ENCODE peak calls at places on chromosomes 13 and 19, in nine cellular contexts. One of them, this sample, is unnamed. For H3K9me3, the result is how much of the 10 kb centered on the place peaks cover.

GRCh38 chr19:3576696-3577443 is 4.1 kb downstream of the HMG20B start:
- DNase-seq in psoas muscle: peak
- DNase-seq in aorta: peak
- DNase-seq in naive thymus-derived CD4-positive, alpha-beta T cell: no peak
- DNase-seq in ovary: peak
- DNase-seq in heart right ventricle: peak
- DNase-seq in left ventricle myocardium inferior: peak
- DNase-seq in DND-41: no peak
- DNase-seq in gastrocnemius medialis: no peak
- DNase-seq in this sample: peak

GRCh38 chr19:46736544-46737274 is 9.1 kb upstream of the FKRP start:
- DNase-seq in psoas muscle: no peak
- DNase-seq in aorta: peak
- DNase-seq in naive thymus-derived CD4-positive, alpha-beta T cell: no peak
- DNase-seq in ovary: peak
- DNase-seq in heart right ventricle: peak
- DNase-seq in left ventricle myocardium inferior: peak
- DNase-seq in DND-41: no peak
- DNase-seq in gastrocnemius medialis: no peak
- DNase-seq in this sample: no peak

GRCh38 chr13:51557875-51558604 is 26.2 kb upstream of the WDFY2 start:
- DNase-seq in psoas muscle: no peak
- DNase-seq in aorta: no peak
- DNase-seq in naive thymus-derived CD4-positive, alpha-beta T cell: no peak
- DNase-seq in ovary: no peak
- DNase-seq in heart right ventricle: no peak
- DNase-seq in left ventricle myocardium inferior: no peak
- DNase-seq in DND-41: no peak
- DNase-seq in gastrocnemius medialis: no peak
- DNase-seq in this sample: no peak

GRCh38 chr19:31119951-31120690 is 229.1 kb downstream of the TSHZ3 start:
- DNase-seq in psoas muscle: no peak
- DNase-seq in aorta: no peak
- DNase-seq in naive thymus-derived CD4-positive, alpha-beta T cell: no peak
- DNase-seq in ovary: no peak
- DNase-seq in heart right ventricle: no peak
- DNase-seq in left ventricle myocardium inferior: no peak
- DNase-seq in DND-41: no peak
- DNase-seq in gastrocnemius medialis: no peak
- DNase-seq in this sample: no peak

GRCh38 chr13:27979765-27980279 is 8.7 kb downstream of the URAD start:
- DNase-seq in psoas muscle: no peak
- DNase-seq in aorta: no peak
- DNase-seq in naive thymus-derived CD4-positive, alpha-beta T cell: no peak
- DNase-seq in ovary: no peak
- DNase-seq in heart right ventricle: no peak
- DNase-seq in left ventricle myocardium inferior: no peak
- DNase-seq in DND-41: no peak
- DNase-seq in gastrocnemius medialis: no peak
- DNase-seq in this sample: peak

GRCh38 chr19:1684573-1684912 is 32.1 kb upstream of the TCF3 start:
- DNase-seq in psoas muscle: no peak
- DNase-seq in aorta: no peak
- DNase-seq in naive thymus-derived CD4-positive, alpha-beta T cell: no peak
- DNase-seq in ovary: no peak
- DNase-seq in heart right ventricle: no peak
- DNase-seq in left ventricle myocardium inferior: no peak
- DNase-seq in DND-41: no peak
- DNase-seq in gastrocnemius medialis: no peak
- DNase-seq in this sample: no peak

GRCh38 chr19:328025-328505 is 16.5 kb downstream of the MIER2 start:
- DNase-seq in psoas muscle: no peak
- DNase-seq in aorta: no peak
- DNase-seq in naive thymus-derived CD4-positive, alpha-beta T cell: no peak
- DNase-seq in ovary: no peak
- DNase-seq in heart right ventricle: no peak
- DNase-seq in left ventricle myocardium inferior: no peak
- DNase-seq in DND-41: no peak
- DNase-seq in gastrocnemius medialis: no peak
- DNase-seq in this sample: no peak

GRCh38 chr19:776549-776948 is 20.7 kb upstream of the PTBP1 start:
- DNase-seq in psoas muscle: no peak
- DNase-seq in aorta: no peak
- DNase-seq in naive thymus-derived CD4-positive, alpha-beta T cell: no peak
- DNase-seq in ovary: no peak
- DNase-seq in heart right ventricle: no peak
- DNase-seq in left ventricle myocardium inferior: no peak
- DNase-seq in DND-41: no peak
- DNase-seq in gastrocnemius medialis: no peak
- DNase-seq in this sample: no peak

GRCh38 chr19:49782515-49782914 is 15.7 kb downstream of the AP2A1 start:
- DNase-seq in psoas muscle: no peak
- DNase-seq in aorta: no peak
- DNase-seq in naive thymus-derived CD4-positive, alpha-beta T cell: no peak
- DNase-seq in ovary: no peak
- DNase-seq in heart right ventricle: no peak
- DNase-seq in left ventricle myocardium inferior: no peak
- DNase-seq in DND-41: no peak
- DNase-seq in gastrocnemius medialis: no peak
- DNase-seq in this sample: no peak

GRCh38 chr19:54532528-54532927 is 29.9 kb downstream of the LAIR2 start:
- DNase-seq in psoas muscle: no peak
- DNase-seq in aorta: no peak
- DNase-seq in naive thymus-derived CD4-positive, alpha-beta T cell: no peak
- DNase-seq in ovary: no peak
- DNase-seq in heart right ventricle: no peak
- DNase-seq in left ventricle myocardium inferior: no peak
- DNase-seq in DND-41: no peak
- DNase-seq in gastrocnemius medialis: no peak
- DNase-seq in this sample: no peak
- H3K9me3 ChIP-seq in psoas muscle: under half
- H3K9me3 ChIP-seq in aorta: under half
- H3K9me3 ChIP-seq in naive thymus-derived CD4-positive, alpha-beta T cell: under half
- H3K9me3 ChIP-seq in ovary: under half
- H3K9me3 ChIP-seq in heart right ventricle: under half
- H3K9me3 ChIP-seq in left ventricle myocardium inferior: under half
- H3K9me3 ChIP-seq in DND-41: under half
- H3K9me3 ChIP-seq in gastrocnemius medialis: under half
- H3K9me3 ChIP-seq in this sample: under half

DNA sequence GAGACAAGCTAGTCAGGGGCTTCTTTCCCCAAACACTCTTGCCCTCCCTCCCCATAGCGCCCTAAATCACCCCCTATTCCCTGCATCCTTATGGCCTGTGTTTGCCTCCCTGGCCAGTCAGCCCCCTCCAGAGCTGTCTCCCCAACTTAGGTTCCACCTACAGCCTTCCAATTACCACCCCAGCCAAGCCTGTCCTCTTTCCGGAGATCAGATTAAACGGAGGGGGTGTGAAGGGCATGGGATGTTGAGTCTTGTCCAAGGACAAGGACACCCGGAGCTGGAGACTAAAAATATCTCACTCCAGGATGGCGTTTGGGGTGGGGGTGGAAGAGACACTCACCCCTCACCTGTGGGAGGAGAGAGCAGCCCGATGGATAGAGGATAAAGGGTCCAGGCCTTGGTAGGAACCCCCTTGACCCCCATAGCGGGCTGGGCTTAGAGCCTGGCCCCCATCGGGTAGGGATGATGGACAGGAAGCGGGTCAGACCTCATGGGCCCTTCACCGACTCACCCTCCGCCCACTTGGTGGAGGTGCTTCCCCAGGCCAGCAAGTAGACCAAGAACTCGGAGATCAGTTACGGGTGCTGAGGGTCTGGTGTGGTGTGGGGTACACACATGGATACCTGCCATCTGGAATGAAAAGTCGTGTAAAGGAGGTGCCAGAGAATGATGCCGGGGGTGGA is 6.0 kb downstream of the ZNF865 start:
- DNase-seq in psoas muscle: no peak
- DNase-seq in aorta: no peak
- DNase-seq in naive thymus-derived CD4-positive, alpha-beta T cell: no peak
- DNase-seq in ovary: no peak
- DNase-seq in heart right ventricle: peak
- DNase-seq in left ventricle myocardium inferior: no peak
- DNase-seq in DND-41: no peak
- DNase-seq in gastrocnemius medialis: peak
- DNase-seq in this sample: no peak
- H3K4me3 ChIP-seq in psoas muscle: peak
- H3K4me3 ChIP-seq in aorta: no peak
- H3K4me3 ChIP-seq in naive thymus-derived CD4-positive, alpha-beta T cell: no peak
- H3K4me3 ChIP-seq in ovary: no peak
- H3K4me3 ChIP-seq in heart right ventricle: no peak
- H3K4me3 ChIP-seq in left ventricle myocardium inferior: peak
- H3K4me3 ChIP-seq in DND-41: no peak
- H3K4me3 ChIP-seq in gastrocnemius medialis: peak
- H3K4me3 ChIP-seq in this sample: no peak

DNA sequence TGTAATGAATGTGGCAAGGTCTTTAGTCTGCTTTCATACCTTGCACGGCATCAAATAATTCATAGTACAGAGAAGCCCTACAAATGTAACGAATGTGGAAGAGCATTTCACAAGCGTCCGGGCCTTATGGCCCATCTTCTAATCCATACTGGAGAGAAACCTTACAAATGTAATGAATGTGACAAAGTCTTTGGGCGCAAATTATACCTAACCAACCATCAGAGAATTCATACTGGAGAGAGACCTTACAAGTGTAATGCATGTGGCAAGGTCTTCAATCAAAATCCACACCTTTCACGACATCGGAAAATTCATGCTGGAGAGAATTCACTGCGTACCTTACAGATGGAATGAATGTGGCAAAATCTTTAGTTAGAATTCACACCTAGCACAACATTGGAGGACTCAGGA is 3.3 kb upstream of the ZNF880 start:
- DNase-seq in psoas muscle: no peak
- DNase-seq in aorta: no peak
- DNase-seq in naive thymus-derived CD4-positive, alpha-beta T cell: no peak
- DNase-seq in ovary: no peak
- DNase-seq in heart right ventricle: no peak
- DNase-seq in left ventricle myocardium inferior: no peak
- DNase-seq in DND-41: no peak
- DNase-seq in gastrocnemius medialis: no peak
- DNase-seq in this sample: no peak
- H3K9me3 ChIP-seq in psoas muscle: half or more
- H3K9me3 ChIP-seq in aorta: under half
- H3K9me3 ChIP-seq in naive thymus-derived CD4-positive, alpha-beta T cell: under half
- H3K9me3 ChIP-seq in ovary: under half
- H3K9me3 ChIP-seq in heart right ventricle: under half
- H3K9me3 ChIP-seq in left ventricle myocardium inferior: half or more
- H3K9me3 ChIP-seq in DND-41: under half
- H3K9me3 ChIP-seq in gastrocnemius medialis: under half
- H3K9me3 ChIP-seq in this sample: half or more

GRCh38 chr13:98219685-98220084 is 42.6 kb upstream of the RNF113B start:
- DNase-seq in psoas muscle: no peak
- DNase-seq in aorta: no peak
- DNase-seq in naive thymus-derived CD4-positive, alpha-beta T cell: no peak
- DNase-seq in ovary: no peak
- DNase-seq in heart right ventricle: no peak
- DNase-seq in left ventricle myocardium inferior: no peak
- DNase-seq in DND-41: no peak
- DNase-seq in gastrocnemius medialis: no peak
- DNase-seq in this sample: no peak
- H3K4me3 ChIP-seq in psoas muscle: no peak
- H3K4me3 ChIP-seq in aorta: no peak
- H3K4me3 ChIP-seq in naive thymus-derived CD4-positive, alpha-beta T cell: no peak
- H3K4me3 ChIP-seq in ovary: no peak
- H3K4me3 ChIP-seq in heart right ventricle: no peak
- H3K4me3 ChIP-seq in left ventricle myocardium inferior: no peak
- H3K4me3 ChIP-seq in DND-41: no peak
- H3K4me3 ChIP-seq in gastrocnemius medialis: no peak
- H3K4me3 ChIP-seq in this sample: no peak

DNA sequence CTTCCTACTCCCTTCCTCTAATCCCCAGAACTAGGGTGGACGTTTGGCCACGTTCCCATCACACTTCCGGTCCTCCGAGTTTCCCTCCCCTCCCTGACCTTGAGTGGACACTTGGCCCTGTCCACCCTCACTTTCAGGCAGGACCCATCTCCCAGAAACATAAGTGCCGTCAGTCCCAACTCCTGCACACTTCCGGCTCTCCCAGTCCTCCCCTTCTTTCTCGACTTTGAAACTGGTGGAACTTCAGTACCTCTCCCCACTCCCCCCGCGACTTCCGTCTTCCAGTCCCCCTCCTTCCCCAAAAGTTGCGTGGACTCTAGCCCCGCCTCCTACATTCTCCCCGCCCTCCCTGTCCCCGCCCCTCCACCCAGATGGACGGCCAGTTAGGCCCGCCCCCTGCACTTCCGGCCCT is 278 bp upstream of the ZNF274 start:
- DNase-seq in psoas muscle: no peak
- DNase-seq in aorta: no peak
- DNase-seq in naive thymus-derived CD4-positive, alpha-beta T cell: peak
- DNase-seq in ovary: no peak
- DNase-seq in heart right ventricle: no peak
- DNase-seq in left ventricle myocardium inferior: no peak
- DNase-seq in DND-41: peak
- DNase-seq in gastrocnemius medialis: no peak
- DNase-seq in this sample: no peak
- H3K9me3 ChIP-seq in psoas muscle: half or more
- H3K9me3 ChIP-seq in aorta: under half
- H3K9me3 ChIP-seq in naive thymus-derived CD4-positive, alpha-beta T cell: under half
- H3K9me3 ChIP-seq in ovary: half or more
- H3K9me3 ChIP-seq in heart right ventricle: half or more
- H3K9me3 ChIP-seq in left ventricle myocardium inferior: half or more
- H3K9me3 ChIP-seq in DND-41: under half
- H3K9me3 ChIP-seq in gastrocnemius medialis: half or more
- H3K9me3 ChIP-seq in this sample: half or more

GRCh38 chr19:15111758-15112157 is 4.6 kb downstream of the SYDE1 start:
- DNase-seq in psoas muscle: no peak
- DNase-seq in aorta: no peak
- DNase-seq in naive thymus-derived CD4-positive, alpha-beta T cell: no peak
- DNase-seq in ovary: no peak
- DNase-seq in heart right ventricle: no peak
- DNase-seq in left ventricle myocardium inferior: no peak
- DNase-seq in DND-41: no peak
- DNase-seq in gastrocnemius medialis: no peak
- DNase-seq in this sample: no peak

GRCh38 chr19:15110418-15110815 is 3.2 kb downstream of the SYDE1 start:
- DNase-seq in psoas muscle: no peak
- DNase-seq in aorta: peak
- DNase-seq in naive thymus-derived CD4-positive, alpha-beta T cell: no peak
- DNase-seq in ovary: no peak
- DNase-seq in heart right ventricle: no peak
- DNase-seq in left ventricle myocardium inferior: no peak
- DNase-seq in DND-41: no peak
- DNase-seq in gastrocnemius medialis: no peak
- DNase-seq in this sample: no peak

GRCh38 chr19:15114153-15114540 is 6.9 kb downstream of the SYDE1 start:
- DNase-seq in psoas muscle: no peak
- DNase-seq in aorta: peak
- DNase-seq in naive thymus-derived CD4-positive, alpha-beta T cell: no peak
- DNase-seq in ovary: no peak
- DNase-seq in heart right ventricle: no peak
- DNase-seq in left ventricle myocardium inferior: no peak
- DNase-seq in DND-41: no peak
- DNase-seq in gastrocnemius medialis: no peak
- DNase-seq in this sample: no peak

GRCh38 chr19:15113245-15114152 is 6.3 kb downstream of the SYDE1 start:
- DNase-seq in psoas muscle: peak
- DNase-seq in aorta: peak
- DNase-seq in naive thymus-derived CD4-positive, alpha-beta T cell: no peak
- DNase-seq in ovary: no peak
- DNase-seq in heart right ventricle: no peak
- DNase-seq in left ventricle myocardium inferior: no peak
- DNase-seq in DND-41: no peak
- DNase-seq in gastrocnemius medialis: no peak
- DNase-seq in this sample: no peak

GRCh38 chr19:15112385-15112784 is 5.2 kb downstream of the SYDE1 start:
- DNase-seq in psoas muscle: no peak
- DNase-seq in aorta: peak
- DNase-seq in naive thymus-derived CD4-positive, alpha-beta T cell: no peak
- DNase-seq in ovary: no peak
- DNase-seq in heart right ventricle: no peak
- DNase-seq in left ventricle myocardium inferior: no peak
- DNase-seq in DND-41: no peak
- DNase-seq in gastrocnemius medialis: no peak
- DNase-seq in this sample: no peak
- H3K4me3 ChIP-seq in psoas muscle: no peak
- H3K4me3 ChIP-seq in aorta: no peak
- H3K4me3 ChIP-seq in naive thymus-derived CD4-positive, alpha-beta T cell: no peak
- H3K4me3 ChIP-seq in ovary: no peak
- H3K4me3 ChIP-seq in heart right ventricle: no peak
- H3K4me3 ChIP-seq in left ventricle myocardium inferior: no peak
- H3K4me3 ChIP-seq in DND-41: no peak
- H3K4me3 ChIP-seq in gastrocnemius medialis: no peak
- H3K4me3 ChIP-seq in this sample: no peak

This sample was measured in mucosa of descending colon.